ENCODE peak calls at places on chromosomes 4 and X, in four cellular contexts. O is IMR-90, K is H9, G is H1. I is an unnamed sample.

GRCh38 chr4:51842167-51842553 is 793 bp upstream of the DCUN1D4 start:
- DNase-seq in G (no peak), O (peak), K (no peak), I (no peak)

GRCh38 chr4:100093091-100093866 is 97.0 kb downstream of the DDIT4L start:
- DNase-seq in G (peak), K (peak), O (peak), I (peak)

GRCh38 chr4:111228874-111229273 is 606.0 kb upstream of the PITX2 start:
- DNase-seq in O (peak), K (no peak), G (no peak), I (no peak)

GRCh38 chrX:105221374-105221773 is 880 bp upstream of the TEX13A start:
- DNase-seq in K (no peak), O (no peak), G (no peak), I (peak)

GRCh38 chr4:100986360-100986868 is 360.9 kb downstream of the PPP3CA start:
- DNase-seq in O (no peak), G (peak), K (peak), I (peak)

GRCh38 chr4:60897415-60897814 is 302.7 kb upstream of the ADGRL3 start:
- DNase-seq in G (no peak), O (no peak), K (no peak), I (no peak)

GRCh38 chr4:175671491-175671934 is 140.6 kb downstream of the GPM6A start:
- DNase-seq in G (peak), O (no peak), K (peak), I (peak)

GRCh38 chr4:28469387-28469786 is 1608.7 kb downstream of the STIM2 start:
- DNase-seq in G (no peak), O (peak), K (no peak), I (no peak)

GRCh38 chrX:71996138-71996537 is 85.5 kb downstream of the NHSL2 start:
- DNase-seq in K (no peak), G (no peak), O (no peak), I (no peak)

GRCh38 chr4:89616382-89616781 is 220.6 kb downstream of the SNCA start:
- DNase-seq in O (no peak), K (no peak), G (no peak), I (no peak)

GRCh38 chrX:140766024-140766611 is 56.6 kb downstream of the LINC00632 start:
- DNase-seq in K (peak), G (peak), O (peak), I (peak)

GRCh38 chr4:152431287-152431686 is 104.6 kb downstream of the FBXW7 start:
- DNase-seq in G (no peak), K (no peak), O (peak), I (no peak)

GRCh38 chr4:20687894-20688293 is 12.4 kb upstream of the PACRGL start:
- DNase-seq in K (no peak), O (peak), G (no peak), I (no peak)

GRCh38 chr4:47668810-47669408 is 169.0 kb downstream of the CORIN start:
- DNase-seq in O (peak), K (no peak), G (no peak), I (peak)

GRCh38 chrX:45824471-45824870 is 623.8 kb upstream of the DIPK2B start:
- DNase-seq in K (no peak), G (no peak), O (peak), I (peak)

GRCh38 chr4:139734201-139734874 is 68.7 kb downstream of the MGST2 start:
- DNase-seq in O (peak), G (no peak), K (no peak), I (peak)

GRCh38 chr4:182823576-182823975 is 93.6 kb downstream of the DCTD start:
- DNase-seq in G (no peak), K (no peak), O (no peak), I (no peak)

GRCh38 chr4:21888195-21888976 is 60.2 kb downstream of the KCNIP4 start:
- DNase-seq in G (no peak), K (no peak), O (peak), I (no peak)

GRCh38 chrX:41733939-41734338 is 10.0 kb downstream of the GPR82 start:
- DNase-seq in G (no peak), K (no peak), O (no peak), I (no peak)

GRCh38 chr4:106704253-106704870 is 331.8 kb downstream of the DKK2 start:
- DNase-seq in O (no peak), G (no peak), K (no peak), I (no peak)

GRCh38 chrX:84189125-84189524 is 1.1 kb upstream of the RPS6KA6 start:
- DNase-seq in G (no peak), K (no peak), O (no peak), I (peak)

GRCh38 chr4:3287972-3288570 is 4.8 kb upstream of the RGS12 start:
- DNase-seq in K (peak), G (peak), O (no peak), I (no peak)

GRCh38 chrX:40474205-40474626 is 106.6 kb upstream of the ATP6AP2 start:
- DNase-seq in K (peak), G (peak), O (peak), I (peak)

GRCh38 chr4:61443813-61444510 is 243.8 kb downstream of the ADGRL3 start:
- DNase-seq in G (no peak), K (no peak), O (peak), I (peak)

GRCh38 chr4:17317526-17317925 is 194.4 kb downstream of the QDPR start:
- DNase-seq in O (no peak), K (no peak), G (no peak), I (peak)

GRCh38 chrX:132483951-132484350 is 4.9 kb downstream of the MBNL3 start:
- DNase-seq in G (no peak), O (no peak), K (no peak), I (no peak)

GRCh38 chr4:168723020-168723419 is 226.2 kb downstream of the PALLD start:
- DNase-seq in O (peak), G (no peak), K (no peak), I (no peak)

GRCh38 chr4:113952452-113953029 is 26.9 kb downstream of the ARSJ start:
- DNase-seq in G (peak), O (peak), K (peak), I (peak)

GRCh38 chr4:6594826-6595355 is 19.9 kb downstream of the MAN2B2 start:
- DNase-seq in G (no peak), O (peak), K (no peak), I (no peak)

GRCh38 chrX:68834371-68835103 is 5.7 kb downstream of the EFNB1 start:
- DNase-seq in K (peak), G (peak), O (no peak), I (no peak)

GRCh38 chrX:42804524-42804923 is 26.6 kb upstream of the PPP1R2C start:
- DNase-seq in O (no peak), K (peak), G (no peak), I (peak)

GRCh38 chr4:22962186-22962786 is 269.5 kb downstream of the GBA3 start:
- DNase-seq in O (peak), G (no peak), K (no peak), I (peak)

GRCh38 chr4:70183168-70183939 is 12.2 kb upstream of the ODAM start:
- DNase-seq in G (peak), O (peak), K (peak), I (peak)

GRCh38 chr4:77156912-77157858 is at the start of gene CCNG2:
- DNase-seq in K (peak), O (peak), G (peak), I (peak)

GRCh38 chr4:41549469-41549868 is 11.5 kb downstream of the LIMCH1 start:
- DNase-seq in K (no peak), G (no peak), O (no peak), I (no peak)
- H3K56ac ChIP-seq in K (no peak), G (no peak), O (no peak), I (no peak)

GRCh38 chr4:180106997-180107396 is 2136.2 kb upstream of the TENM3 start:
- DNase-seq in O (peak), G (no peak), K (no peak), I (no peak)
- H3K27ac ChIP-seq in O (no peak), G (no peak), K (no peak), I (no peak)

GRCh38 chrX:152821145-152821765 is 9.3 kb downstream of the CETN2 start:
- DNase-seq in O (peak), K (peak), G (peak), I (peak)
- H3K56ac ChIP-seq in O (no peak), K (no peak), G (no peak), I (no peak)

GRCh38 chr4:87632469-87632868 is 17.6 kb upstream of the DMP1 start:
- DNase-seq in G (no peak), O (no peak), K (no peak), I (no peak)

GRCh38 chr4:87633239-87633638 is 16.8 kb upstream of the DMP1 start:
- DNase-seq in O (peak), K (no peak), G (no peak), I (no peak)

DNA sequence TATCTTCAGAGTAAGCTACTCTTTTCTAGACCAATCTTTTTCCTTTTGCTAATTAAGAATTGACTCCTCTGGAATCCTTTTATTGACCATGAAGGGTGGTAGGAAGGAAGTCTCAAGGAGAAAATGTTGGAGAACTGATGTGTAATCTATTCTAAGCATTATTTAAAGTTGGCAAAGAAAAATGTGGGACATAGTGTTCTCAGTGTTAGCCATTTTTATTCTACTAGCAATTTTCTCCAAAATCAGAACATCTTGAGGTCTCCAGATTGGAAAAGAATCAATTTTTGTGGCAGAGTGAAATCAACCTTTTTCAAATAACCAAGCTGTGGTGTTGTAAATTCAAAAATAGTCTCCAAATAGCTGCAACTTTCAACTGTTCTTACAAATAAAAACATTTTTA is 18.4 kb upstream of the DMP1 start:
- DNase-seq in O (no peak), K (no peak), G (no peak), I (no peak)
- H3K27ac ChIP-seq in O (no peak), K (no peak), G (no peak), I (no peak)

DNA sequence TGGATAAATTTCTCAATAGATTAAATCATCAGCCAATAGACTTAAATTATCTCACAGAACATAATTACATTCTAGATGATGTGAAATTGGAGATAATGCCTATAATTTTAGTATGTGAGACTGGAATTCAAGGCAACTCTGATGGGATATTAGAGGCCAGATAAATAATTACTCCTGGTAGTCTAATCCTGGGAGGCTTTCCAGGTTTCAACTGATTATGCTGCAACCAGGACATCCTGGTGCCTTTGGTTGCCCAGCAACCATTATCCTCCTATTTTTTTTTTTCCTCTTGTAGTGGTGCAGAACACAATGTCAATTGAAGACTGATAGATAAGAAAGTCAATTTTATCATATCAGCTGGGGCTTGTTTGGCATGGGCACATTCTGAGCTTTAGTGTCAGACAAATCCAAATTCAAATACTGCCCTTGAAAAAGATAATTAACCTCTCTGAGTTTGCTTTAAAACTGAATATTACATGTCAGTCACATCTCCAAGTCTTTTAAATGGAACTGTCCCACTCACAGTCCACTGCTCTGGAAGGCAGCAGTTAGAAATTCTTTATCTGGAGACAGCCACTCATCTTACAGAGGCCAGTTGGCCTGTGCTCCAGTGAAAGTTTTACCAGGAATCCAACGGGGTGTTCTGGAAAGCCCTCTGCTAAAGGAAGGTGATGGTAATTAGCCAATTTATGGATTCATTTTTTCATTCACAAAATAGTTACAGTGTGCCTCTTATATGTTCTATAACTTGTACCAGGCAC is 95.3 kb upstream of the GUCY1A1 start:
- DNase-seq in G (no peak), O (no peak), K (no peak), I (peak)
- H3K56ac ChIP-seq in G (no peak), O (no peak), K (no peak), I (no peak)

DNA sequence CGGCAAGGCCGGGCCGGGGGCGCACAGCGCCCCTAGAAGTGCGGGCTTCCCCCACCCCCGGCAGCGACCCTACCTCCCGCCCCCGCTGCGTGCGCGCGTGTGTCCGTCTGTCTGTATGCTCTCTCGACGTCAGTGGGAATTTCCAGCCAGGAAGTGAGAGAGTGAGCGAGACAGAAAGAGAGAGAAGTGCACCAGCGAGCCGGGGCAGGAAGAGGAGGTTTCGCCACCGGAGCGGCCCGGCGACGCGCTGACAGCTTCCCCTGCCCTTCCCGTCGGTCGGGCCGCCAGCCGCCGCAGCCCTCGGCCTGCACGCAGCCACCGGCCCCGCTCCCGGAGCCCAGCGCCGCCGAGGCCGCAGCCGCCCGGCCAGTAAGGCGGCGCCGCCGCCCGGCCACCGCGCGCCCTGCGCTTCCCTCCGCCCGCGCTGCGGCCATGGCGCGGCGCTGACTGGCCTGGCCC is at the start of gene NFKB1:
- DNase-seq in G (peak), O (peak), K (peak), I (peak)
- H3K27ac ChIP-seq in G (no peak), O (peak), K (no peak), I (peak)

GRCh38 chrX:15425024-15425423 is 40.8 kb upstream of the VEGFD start:
- DNase-seq in O (no peak), G (no peak), K (no peak), I (no peak)
- H3K56ac ChIP-seq in O (no peak), G (no peak), K (no peak), I (no peak)

I was measured in mesendoderm.